ENCODE peak calls at places on chromosomes 16 and 17, in eight cellular contexts. C is NT2/D1; K is uterus; Q is lung; E is GM06990; Z is left ventricle myocardium inferior; O is skeletal muscle cell; S is naive thymus-derived CD4-positive, alpha-beta T cell. X is an unnamed sample.

GRCh38 chr17:3974138-3974687 is 10.0 kb upstream of the ATP2A3 start:
- DNase-seq in E (no peak), C (no peak), Q (no peak), Z (no peak), O (no peak), S (no peak), K (no peak), X (no peak)

GRCh38 chr17:47320879-47321502 is 2.8 kb upstream of the EFCAB13 start:
- DNase-seq in E (no peak), C (no peak), K (no peak), S (no peak), Z (no peak), O (no peak), Q (no peak), X (no peak)

GRCh38 chr17:61309857-61310256 is 89.8 kb upstream of the TBX2 start:
- DNase-seq in Z (no peak), K (no peak), C (no peak), S (no peak), E (no peak), O (peak), Q (no peak), X (no peak)

GRCh38 chr16:69522732-69523404 is 42.9 kb upstream of the NFAT5 start:
- DNase-seq in Z (no peak), K (no peak), S (no peak), E (no peak), Q (no peak), O (no peak), C (no peak), X (no peak)

GRCh38 chr17:43560461-43561427 is 14.6 kb upstream of the ETV4 start:
- DNase-seq in C (no peak), O (no peak), Z (no peak), Q (no peak), K (no peak), E (no peak), S (no peak), X (no peak)

GRCh38 chr16:81500833-81501521 is 56.4 kb downstream of the CMIP start:
- DNase-seq in C (no peak), S (no peak), Z (no peak), K (no peak), Q (no peak), E (no peak), O (peak), X (no peak)

GRCh38 chr16:64731891-64732290 is 390.0 kb downstream of the CDH11 start:
- DNase-seq in S (no peak), C (no peak), K (no peak), E (no peak), Z (no peak), O (no peak), Q (no peak), X (no peak)

GRCh38 chr17:74763565-74764387 is 12.4 kb downstream of the NAT9 start:
- DNase-seq in K (no peak), O (no peak), Q (no peak), C (no peak), S (no peak), Z (no peak), E (no peak), X (no peak)

GRCh38 chr16:61998460-61998859 is 37.8 kb downstream of the CDH8 start:
- DNase-seq in S (no peak), K (no peak), E (no peak), C (no peak), O (no peak), Q (no peak), Z (no peak), X (no peak)

GRCh38 chr16:23587726-23588125 is 8.4 kb downstream of the NDUFAB1 start:
- DNase-seq in K (no peak), Z (peak), E (no peak), Q (no peak), C (no peak), O (peak), S (no peak), X (no peak)

GRCh38 chr16:51359141-51359960 is 208.3 kb upstream of the SALL1 start:
- DNase-seq in S (no peak), C (peak), Q (no peak), O (peak), K (peak), E (no peak), Z (peak), X (no peak)

GRCh38 chr16:49754495-49755290 is 101.2 kb downstream of the ZNF423 start:
- DNase-seq in S (no peak), C (peak), E (no peak), Q (no peak), Z (peak), K (no peak), O (no peak), X (no peak)

GRCh38 chr16:84667600-84668309 is 19.4 kb downstream of the KLHL36 start:
- DNase-seq in O (no peak), S (no peak), K (no peak), E (no peak), C (no peak), Z (no peak), Q (no peak), X (no peak)

GRCh38 chr16:55834044-55834443 is 1.1 kb upstream of the CES1 start:
- DNase-seq in Q (no peak), Z (no peak), C (no peak), S (no peak), E (no peak), O (no peak), K (no peak), X (no peak)

GRCh38 chr16:3023415-3023668 is 400 bp downstream of the HCFC1R1 start:
- DNase-seq in E (no peak), K (peak), Z (peak), O (peak), S (no peak), Q (no peak), C (no peak), X (no peak)

GRCh38 chr16:31064882-31065461 is 9.1 kb downstream of the ZNF668 start:
- DNase-seq in Q (peak), Z (peak), O (peak), K (peak), E (no peak), C (no peak), S (no peak), X (no peak)
- H3K4me3 ChIP-seq in Q (no peak), Z (no peak), O (no peak), K (no peak), E (no peak), C (no peak), S (peak), X (no peak)

DNA sequence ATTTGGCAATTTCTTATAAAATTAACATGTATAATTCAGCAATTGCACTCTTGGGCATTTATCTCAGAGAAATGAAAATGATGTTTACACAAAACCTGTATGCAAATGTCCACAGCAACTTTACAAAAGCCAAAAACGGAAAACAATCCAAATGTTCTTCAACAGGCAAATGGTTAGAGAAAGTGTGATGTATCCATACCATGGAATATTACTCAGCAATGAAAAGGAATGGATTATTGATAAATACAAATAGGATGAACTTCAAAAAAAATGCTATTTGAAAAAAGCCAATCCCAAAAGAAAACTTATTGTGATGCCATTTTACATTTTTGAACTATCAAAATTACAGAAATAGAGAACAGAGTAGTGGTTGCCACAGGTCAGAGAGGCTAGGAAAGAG is 37.2 kb upstream of the ABCA10 start:
- DNase-seq in C (no peak), Q (no peak), Z (no peak), S (no peak), K (no peak), O (no peak), E (no peak), X (no peak)
- H3K4me3 ChIP-seq in C (no peak), Q (no peak), Z (no peak), S (no peak), K (no peak), O (no peak), E (no peak), X (no peak)

GRCh38 chr17:11240041-11240801 is 792 bp upstream of the SHISA6 start:
- DNase-seq in E (no peak), C (no peak), O (no peak), Q (no peak), S (no peak), Z (no peak), K (no peak), X (no peak)

GRCh38 chr17:11238710-11239109 is 2.3 kb upstream of the SHISA6 start:
- DNase-seq in E (no peak), Q (no peak), K (no peak), Z (no peak), C (no peak), O (no peak), S (no peak), X (no peak)

GRCh38 chr17:11241611-11242226 is 706 bp downstream of the SHISA6 start:
- DNase-seq in Q (no peak), E (no peak), C (no peak), O (no peak), Z (no peak), S (no peak), K (no peak), X (no peak)

GRCh38 chr17:11240841-11241610 is at the start of gene SHISA6:
- DNase-seq in C (no peak), Z (no peak), O (no peak), S (no peak), K (no peak), Q (no peak), E (no peak), X (no peak)

GRCh38 chr17:11239379-11239970 is 1.5 kb upstream of the SHISA6 start:
- DNase-seq in S (no peak), E (no peak), O (no peak), K (no peak), C (no peak), Q (no peak), Z (no peak), X (no peak)
- H3K4me3 ChIP-seq in S (no peak), E (no peak), O (no peak), K (peak), C (no peak), Q (no peak), Z (peak), X (no peak)

GRCh38 chr17:6305613-6306360 is 129.1 kb downstream of the AIPL1 start:
- DNase-seq in C (no peak), S (no peak), K (no peak), Q (no peak), O (no peak), E (no peak), Z (no peak), X (no peak)
- H3K4me3 ChIP-seq in C (no peak), S (no peak), K (no peak), Q (no peak), O (no peak), E (no peak), Z (no peak), X (no peak)

X was measured in CD8-positive, alpha-beta T cell.